ENCODE peak calls at places on chromosome 3, in six cellular contexts. B is choroid plexus epithelial cell, M is B cell, Y is lung, R is progenitor cell of endocrine pancreas, O is body of pancreas. P is an unnamed sample.

GRCh38 chr3:194757629-194758028 is 71.9 kb downstream of the FAM43A start:
- DNase-seq in B (peak; percentile 31), R (no peak), Y (no peak), M (no peak), O (no peak), P (no peak)

GRCh38 chr3:62103531-62103930 is 269.8 kb downstream of the FEZF2 start:
- DNase-seq in M (no peak), Y (no peak), B (no peak), O (no peak), R (no peak), P (no peak)

GRCh38 chr3:124277516-124277890 is 285.6 kb upstream of the ROPN1 start:
- DNase-seq in Y (no peak), B (peak; percentile 63), M (no peak), R (no peak), O (peak; percentile 14), P (no peak)

GRCh38 chr3:166283856-166284255 is 446.6 kb upstream of the BCHE start:
- DNase-seq in M (no peak), Y (no peak), B (peak; percentile 55), R (no peak), O (no peak), P (no peak)

GRCh38 chr3:142973217-142974009 is 9.9 kb upstream of the PAQR9 start:
- DNase-seq in Y (no peak), B (no peak), M (no peak), R (no peak), O (no peak), P (no peak)

GRCh38 chr3:13548696-13549512 is at the start of gene FBLN2:
- DNase-seq in O (no peak), Y (no peak), B (peak; percentile 55), R (peak; percentile 54), M (peak; percentile 75), P (no peak)

GRCh38 chr3:116863842-116864626 is 154.5 kb downstream of the TUSC7 start:
- DNase-seq in B (peak; percentile 83), Y (no peak), O (peak; percentile 21), R (no peak), M (peak; percentile 49), P (peak; percentile 4)

GRCh38 chr3:149781216-149781615 is 11.1 kb downstream of the ANKUB1 start:
- DNase-seq in B (no peak), M (peak; percentile 39), R (no peak), O (peak; percentile 3), Y (no peak), P (no peak)

GRCh38 chr3:23815879-23816278 is 10.1 kb downstream of the UBE2E1 start:
- DNase-seq in M (no peak), Y (no peak), R (no peak), B (no peak), O (no peak), P (no peak)

GRCh38 chr3:120100711-120101110 is 6.5 kb upstream of the GSK3B start:
- DNase-seq in Y (no peak), O (no peak), B (peak; percentile 21), M (no peak), R (no peak), P (no peak)

GRCh38 chr3:23913873-23914743 is 2.7 kb downstream of the NKIRAS1 start:
- DNase-seq in M (no peak), B (no peak), Y (no peak), O (no peak), R (no peak), P (peak; percentile 41)

GRCh38 chr3:142888484-142889262 is at the start of gene PCOLCE2:
- DNase-seq in O (peak; percentile 3), M (peak; percentile 16), B (no peak), Y (no peak), R (peak; percentile 30), P (peak; percentile 56)

GRCh38 chr3:99402755-99403154 is 235.6 kb upstream of the COL8A1 start:
- DNase-seq in Y (no peak), O (no peak), B (no peak), R (no peak), M (no peak), P (no peak)

GRCh38 chr3:16151109-16151508 is 23.4 kb upstream of the GALNT15 start:
- DNase-seq in M (no peak), R (no peak), O (peak; percentile 67), B (peak; percentile 93), Y (peak; percentile 58), P (no peak)

GRCh38 chr3:127612966-127613365 is 14.8 kb downstream of the MCM2 start:
- DNase-seq in R (no peak), O (no peak), M (no peak), Y (peak; percentile 44), B (peak; percentile 36), P (no peak)

GRCh38 chr3:54424283-54424682 is 301.9 kb downstream of the CACNA2D3 start:
- DNase-seq in B (no peak), M (no peak), R (no peak), Y (no peak), O (no peak), P (no peak)

GRCh38 chr3:133967992-133968892 is 61.5 kb downstream of the SLCO2A1 start:
- DNase-seq in R (no peak), Y (no peak), B (no peak), O (no peak), M (no peak), P (no peak)

GRCh38 chr3:191254098-191254873 is 55.2 kb downstream of the OSTN start:
- DNase-seq in O (no peak), Y (no peak), M (no peak), B (peak; percentile 90), R (no peak), P (no peak)

GRCh38 chr3:64244011-64244942 is 19.0 kb upstream of the PRICKLE2 start:
- DNase-seq in O (no peak), B (peak; percentile 59), Y (no peak), M (no peak), R (no peak), P (no peak)
- TF ChIP-seq CTCF in O (no peak), B (peak; percentile 61), Y (no peak), M (peak; percentile 22), R (peak; percentile 41), P (no peak)

DNA sequence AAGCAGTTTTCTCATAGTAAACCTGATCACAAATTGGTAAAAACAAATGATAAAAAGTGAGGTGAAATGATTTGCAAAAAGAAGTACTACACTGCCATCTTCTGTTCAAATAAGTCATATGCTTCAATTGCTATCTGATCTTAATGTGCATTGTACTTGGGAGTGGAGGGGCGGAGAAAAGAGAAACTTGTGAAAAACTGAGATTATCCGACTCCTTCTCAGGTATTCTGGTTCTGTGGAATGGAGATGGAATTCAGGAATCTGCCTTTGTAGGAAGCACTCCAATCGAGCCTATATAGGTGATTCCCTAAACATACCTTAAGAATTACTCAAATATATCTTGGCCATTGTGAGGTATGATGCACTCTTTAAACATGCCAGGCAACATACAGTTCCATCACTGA is 180.6 kb downstream of the CHL1 start:
- DNase-seq in R (no peak), O (no peak), Y (no peak), M (peak; percentile 46), B (peak; percentile 39), P (peak; percentile 21)
- TF ChIP-seq CTCF in R (peak; percentile 62), O (peak; percentile 47), Y (no peak), M (peak; percentile 80), B (peak; percentile 41), P (peak; percentile 47)

DNA sequence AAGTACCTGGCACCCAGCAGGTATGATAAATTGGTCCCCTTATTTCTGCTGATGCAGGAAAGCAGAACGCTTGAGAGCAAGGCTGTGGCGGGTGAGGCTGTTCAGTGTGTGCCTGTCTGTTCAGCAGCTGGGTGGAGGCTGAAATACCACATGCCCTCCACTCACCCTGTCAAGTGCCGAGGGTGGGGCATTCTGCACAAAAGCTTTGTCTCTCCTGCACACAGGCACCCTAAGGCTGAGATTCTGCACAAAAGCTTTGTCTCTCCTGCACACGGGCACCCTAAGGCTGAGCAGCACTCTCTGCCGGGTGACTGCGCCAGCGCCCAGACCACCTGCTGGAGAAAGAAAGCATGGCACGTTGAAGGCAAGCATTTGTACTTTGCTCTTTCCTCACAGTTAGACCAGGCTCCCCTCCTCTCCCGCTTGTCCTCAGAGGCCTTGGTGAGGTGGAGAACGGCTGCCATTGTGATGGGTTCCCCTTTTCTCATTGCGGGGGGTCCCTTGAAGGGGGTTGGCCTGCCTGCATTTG is 97.5 kb downstream of the BDH1 start:
- DNase-seq in O (peak; percentile 52), M (no peak), B (peak; percentile 43), R (no peak), Y (no peak), P (peak; percentile 44)
- TF ChIP-seq CTCF in O (no peak), M (no peak), B (peak; percentile 61), R (peak; percentile 33), Y (peak; percentile 9), P (no peak)

DNA sequence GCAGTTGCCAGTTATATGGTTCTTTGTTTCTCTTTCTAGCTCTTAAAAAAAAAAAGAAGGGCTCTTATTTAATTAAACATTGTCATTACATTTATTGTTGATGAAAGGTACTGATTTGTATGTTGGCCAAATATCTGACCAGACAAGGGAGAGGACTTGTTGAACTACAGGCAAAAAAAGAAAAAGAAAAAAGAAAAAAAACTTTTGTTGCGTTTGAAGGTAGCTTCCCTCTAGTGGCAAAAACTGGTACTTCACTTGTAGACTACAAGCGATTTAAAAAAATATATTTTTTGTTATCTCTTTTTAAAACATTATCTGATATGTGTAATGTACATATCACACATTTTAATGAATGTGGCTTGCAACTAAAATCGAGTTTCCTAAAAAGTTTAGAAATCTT is 280.6 kb downstream of the ROBO2 start:
- DNase-seq in O (no peak), M (peak; percentile 6), B (peak; percentile 85), Y (no peak), R (no peak), P (no peak)
- TF ChIP-seq CTCF in O (peak; percentile 16), M (peak; percentile 79), B (peak; percentile 64), Y (no peak), R (peak; percentile 79), P (peak; percentile 16)

DNA sequence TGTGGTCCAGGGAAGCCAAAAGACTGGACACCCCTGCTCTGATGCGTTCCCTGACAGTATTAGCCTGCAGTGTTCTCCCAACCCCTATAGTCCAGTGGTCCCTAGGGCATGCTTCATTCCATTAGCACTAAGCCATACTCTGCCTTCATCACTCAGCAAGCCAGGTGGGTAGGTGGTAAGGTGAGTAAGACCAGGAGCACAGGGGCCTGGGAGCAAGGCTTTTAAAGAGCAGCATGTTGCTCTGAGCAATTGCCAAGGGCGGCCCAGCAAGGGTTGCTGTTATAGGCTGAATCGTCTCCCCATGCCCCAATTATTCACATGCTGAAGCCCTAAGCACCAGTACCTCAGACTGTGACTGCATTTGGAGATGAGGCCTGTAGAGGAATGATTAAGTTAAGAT is 11.0 kb downstream of the CXCR6 start:
- DNase-seq in R (no peak), M (no peak), Y (no peak), B (no peak), O (no peak), P (no peak)
- TF ChIP-seq CTCF in R (no peak), M (no peak), Y (no peak), B (no peak), O (no peak), P (no peak)

GRCh38 chr3:153625506-153625905 is 463.5 kb downstream of the RAP2B start:
- DNase-seq in Y (no peak), B (no peak), M (no peak), O (no peak), R (no peak), P (no peak)
- TF ChIP-seq CTCF in Y (no peak), B (peak; percentile 33), M (no peak), O (no peak), R (no peak), P (no peak)

GRCh38 chr3:32882180-32882579 is 64.4 kb downstream of the TRIM71 start:
- DNase-seq in B (no peak), O (no peak), R (no peak), Y (no peak), M (no peak), P (no peak)
- TF ChIP-seq CTCF in B (no peak), O (no peak), R (no peak), Y (no peak), M (no peak), P (no peak)

P was measured in GM13976.